ENCODE peak calls at places on chromosomes 2 and 18, in six cellular contexts. B is HCT116, L is stomach, W is OCI-LY7, R is GM12865, M is psoas muscle. E is an unnamed sample.
A peak's percentile ranks its signal among the peaks of the same experiment; 100 is the strongest.

GRCh38 chr2:71240794-71241193 is 13.9 kb upstream of the PAIP2B start:
- DNase-seq in B (no peak), L (no peak), W (no peak), R (no peak), M (no peak), E (no peak)

GRCh38 chr2:58319481-58319880 is 78.4 kb upstream of the FANCL start:
- DNase-seq in B (no peak), L (no peak), W (no peak), R (no peak), M (no peak), E (no peak)

GRCh38 chr2:25018681-25019080 is 23.2 kb upstream of the EFR3B start:
- DNase-seq in B (no peak), L (no peak), W (no peak), R (no peak), M (no peak), E (no peak)

GRCh38 chr2:127347734-127348392 is 39.9 kb downstream of the MAP3K2 start:
- DNase-seq in B (no peak), L (no peak), W (peak; percentile 23), R (no peak), M (no peak), E (no peak)

GRCh38 chr18:25075793-25076192 is 276.2 kb downstream of the ZNF521 start:
- DNase-seq in B (no peak), L (no peak), W (no peak), R (no peak), M (no peak), E (no peak)

GRCh38 chr2:74142340-74142739 is 5.4 kb downstream of the BOLA3 start:
- DNase-seq in B (no peak), L (no peak), W (peak; percentile 41), R (no peak), M (no peak), E (no peak)

GRCh38 chr18:51190000-51190399 is 7.5 kb downstream of the MEX3C start:
- DNase-seq in B (no peak), L (no peak), W (no peak), R (no peak), M (no peak), E (no peak)

GRCh38 chr2:107001964-107002696 is 116.2 kb upstream of the ST6GAL2 start:
- DNase-seq in B (no peak), L (no peak), W (no peak), R (no peak), M (no peak), E (no peak)

GRCh38 chr2:106878206-106878605 is 7.8 kb downstream of the ST6GAL2 start:
- DNase-seq in B (no peak), L (no peak), W (no peak), R (no peak), M (no peak), E (no peak)

GRCh38 chr2:185202416-185202815 is 536.2 kb upstream of the FSIP2 start:
- DNase-seq in B (no peak), L (no peak), W (no peak), R (no peak), M (no peak), E (no peak)

GRCh38 chr2:54724150-54724559 is 693 bp downstream of the EML6 start:
- DNase-seq in B (no peak), L (no peak), W (no peak), R (no peak), M (no peak), E (no peak)

GRCh38 chr2:240915526-240916335 is 9.6 kb downstream of the CROCC2 start:
- DNase-seq in B (no peak), L (no peak), W (no peak), R (no peak), M (peak; percentile 53), E (no peak)

GRCh38 chr2:170423919-170424318 is 246.0 kb downstream of the MYO3B start:
- DNase-seq in B (no peak), L (no peak), W (no peak), R (no peak), M (no peak), E (no peak)

GRCh38 chr2:70089220-70089945 is 2.1 kb downstream of the PCBP1 start:
- DNase-seq in B (no peak), L (peak; percentile 30), W (peak; percentile 87), R (peak; percentile 66), M (peak; percentile 61), E (no peak)

GRCh38 chr2:196274387-196274809 is 103.0 kb upstream of the STK17B start:
- DNase-seq in B (no peak), L (no peak), W (peak; percentile 93), R (peak; percentile 24), M (no peak), E (peak; percentile 14)

GRCh38 chr2:234463626-234464290 is 33.1 kb downstream of the ARL4C start:
- DNase-seq in B (no peak), L (peak; percentile 71), W (no peak), R (no peak), M (no peak), E (peak; percentile 53)

GRCh38 chr2:12046641-12047040 is 300.2 kb downstream of the LPIN1 start:
- DNase-seq in B (no peak), L (no peak), W (no peak), R (no peak), M (no peak), E (no peak)

GRCh38 chr2:38147333-38148121 is 71.6 kb upstream of the CYP1B1 start:
- DNase-seq in B (no peak), L (no peak), W (no peak), R (no peak), M (no peak), E (no peak)

GRCh38 chr18:54127759-54128378 is 96.6 kb downstream of the MBD2 start:
- DNase-seq in B (peak; percentile 35), L (no peak), W (peak; percentile 55), R (peak; percentile 66), M (no peak), E (peak; percentile 51)

GRCh38 chr18:35581555-35582309 is at the start of gene GALNT1:
- DNase-seq in B (no peak), L (no peak), W (peak; percentile 31), R (peak; percentile 38), M (peak; percentile 61), E (no peak)

GRCh38 chr2:29892576-29892975 is 28.8 kb downstream of the ALK start:
- DNase-seq in B (no peak), L (no peak), W (no peak), R (no peak), M (no peak), E (no peak)

GRCh38 chr2:231646471-231646870 is 53.8 kb downstream of the TEX44 start:
- DNase-seq in B (no peak), L (no peak), W (no peak), R (no peak), M (no peak), E (no peak)

GRCh38 chr2:65796259-65796658 is 363.9 kb upstream of the SPRED2 start:
- DNase-seq in B (no peak), L (no peak), W (no peak), R (no peak), M (no peak), E (no peak)

GRCh38 chr18:22015156-22015555 is 154.2 kb upstream of the GATA6 start:
- DNase-seq in B (no peak), L (no peak), W (no peak), R (no peak), M (no peak), E (no peak)

GRCh38 chr2:206614825-206615224 is 27.5 kb upstream of the FAM237A start:
- DNase-seq in B (no peak), L (no peak), W (no peak), R (no peak), M (no peak), E (peak; percentile 41)

GRCh38 chr18:63367241-63367953 is 391 bp upstream of the KDSR start:
- DNase-seq in B (peak; percentile 94), L (peak; percentile 94), W (peak; percentile 65), R (peak; percentile 95), M (peak; percentile 98), E (peak; percentile 97)

GRCh38 chr18:63368611-63369010 is 1.6 kb upstream of the KDSR start:
- DNase-seq in B (no peak), L (no peak), W (no peak), R (no peak), M (no peak), E (no peak)

GRCh38 chr18:63365909-63366269 is 1.1 kb downstream of the KDSR start:
- DNase-seq in B (no peak), L (no peak), W (peak; percentile 8), R (peak; percentile 9), M (no peak), E (no peak)

GRCh38 chr18:63366991-63367240 is at the start of gene KDSR:
- DNase-seq in B (no peak), L (no peak), W (no peak), R (no peak), M (no peak), E (no peak)

DNA sequence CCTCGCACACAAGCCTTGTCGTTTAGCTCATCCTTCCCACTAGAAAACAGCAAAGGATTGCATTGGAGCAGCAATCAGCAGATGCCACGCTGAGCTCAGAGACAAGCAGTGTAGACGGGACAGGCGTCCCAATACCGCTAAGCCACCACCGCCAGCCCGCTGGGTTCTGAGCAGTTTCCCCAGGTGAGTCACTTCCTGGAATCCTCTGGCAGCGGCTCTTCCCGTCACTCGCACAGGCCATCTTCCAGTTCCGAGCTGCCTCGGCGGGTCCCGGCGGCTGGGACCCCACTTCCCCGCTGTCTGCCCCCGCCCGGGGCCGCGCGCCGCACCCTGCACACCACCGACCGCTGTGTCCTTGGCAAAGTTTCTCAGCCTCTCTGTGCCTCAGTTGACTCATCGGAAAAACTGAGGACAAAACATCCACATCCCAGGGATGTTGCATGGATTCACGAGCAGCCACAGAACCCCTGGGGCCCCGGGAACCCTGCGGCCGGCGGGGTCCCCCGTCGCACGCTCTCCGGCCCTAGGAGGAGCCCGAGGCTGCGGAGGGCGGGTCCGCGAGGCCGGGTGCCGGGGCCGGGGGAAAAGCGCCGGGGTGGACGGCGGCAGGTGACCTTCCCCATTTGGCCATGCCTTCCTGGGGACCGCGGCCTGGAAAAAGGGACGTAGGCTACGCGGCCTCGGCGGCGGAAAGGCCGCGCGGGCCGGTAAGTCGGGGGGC is 576 bp downstream of the KDSR start:
- DNase-seq in B (peak; percentile 32), L (peak; percentile 67), W (peak; percentile 22), R (peak; percentile 61), M (peak; percentile 82), E (peak; percentile 70)
- TF ChIP-seq CTCF in B (no peak), L (no peak), W (no peak), R (no peak), M (no peak), E (no peak)

GRCh38 chr2:102253753-102254150 is 57.6 kb upstream of the IL1RL1 start:
- DNase-seq in B (no peak), L (no peak), W (no peak), R (no peak), M (no peak), E (no peak)
- TF ChIP-seq CTCF in B (no peak), L (no peak), W (peak; percentile 42), R (no peak), M (peak; percentile 32), E (no peak)

GRCh38 chr18:8480506-8481328 is 128.5 kb upstream of the RAB12 start:
- DNase-seq in B (peak; percentile 24), L (peak; percentile 34), W (peak; percentile 36), R (peak; percentile 33), M (no peak), E (peak; percentile 50)
- TF ChIP-seq CTCF in B (peak; percentile 52), L (no peak), W (peak; percentile 66), R (peak; percentile 34), M (peak; percentile 49), E (peak; percentile 32)

DNA sequence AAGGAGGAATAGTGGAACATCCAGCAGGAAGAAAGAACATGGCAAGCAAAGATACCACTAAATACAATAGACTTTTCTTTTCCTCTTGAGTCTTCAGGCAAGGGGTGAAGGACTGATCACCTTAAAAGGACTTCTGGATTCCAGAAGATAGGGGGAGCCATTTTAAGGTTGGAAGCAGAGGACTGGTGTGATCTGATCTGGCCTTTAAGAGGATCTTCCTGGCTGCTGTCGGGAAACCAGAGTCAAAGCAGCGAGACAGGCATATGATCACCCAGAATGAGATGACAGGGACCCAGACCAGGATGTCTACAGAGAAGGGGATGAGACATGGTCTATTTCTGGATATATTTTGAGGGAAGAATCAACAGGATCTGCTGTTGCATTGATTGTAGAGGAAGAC is 558.0 kb downstream of the STK39 start:
- DNase-seq in B (peak; percentile 36), L (no peak), W (no peak), R (peak; percentile 9), M (no peak), E (no peak)
- TF ChIP-seq CTCF in B (peak; percentile 51), L (no peak), W (peak; percentile 20), R (no peak), M (peak; percentile 24), E (no peak)

E was measured in Calu3.